ENCODE peak calls at places on chromosomes 6 and 20, in six cellular contexts. X, P, U, K, B and F are unnamed samples.

GRCh38 chr6:151239603-151240035 is at the start of gene AKAP12:
- DNase-seq in X (peak), P (peak), U (peak), K (no peak), B (no peak), F (peak)

GRCh38 chr6:48084201-48084600 is 26.8 kb downstream of the PTCHD4 start:
- DNase-seq in X (no peak), P (no peak), U (peak), K (no peak), B (no peak), F (peak)

GRCh38 chr6:26197736-26198625 is 110.8 kb downstream of the HFE start:
- DNase-seq in X (no peak), P (no peak), U (peak), K (no peak), B (no peak), F (no peak)

GRCh38 chr6:166515072-166515810 is 71.2 kb downstream of the RAMACL start:
- DNase-seq in X (no peak), P (peak), U (peak), K (no peak), B (peak), F (peak)

GRCh38 chr6:105459884-105460283 is 57.0 kb upstream of the PREP start:
- DNase-seq in X (no peak), P (no peak), U (peak), K (no peak), B (peak), F (peak)

GRCh38 chr6:122049341-122049740 is 350.1 kb upstream of the HSF2 start:
- DNase-seq in X (peak), P (no peak), U (no peak), K (no peak), B (no peak), F (no peak)

GRCh38 chr20:22503577-22503976 is 80.8 kb downstream of the FOXA2 start:
- DNase-seq in X (no peak), P (no peak), U (no peak), K (no peak), B (no peak), F (no peak)

GRCh38 chr6:156662025-156662445 is 115.1 kb upstream of the ARID1B start:
- DNase-seq in X (no peak), P (peak), U (no peak), K (no peak), B (peak), F (peak)

GRCh38 chr6:130466052-130466743 is 100.4 kb downstream of the TMEM200A start:
- DNase-seq in X (no peak), P (no peak), U (no peak), K (no peak), B (no peak), F (no peak)

GRCh38 chr6:88368071-88368787 is 202.1 kb upstream of the CNR1 start:
- DNase-seq in X (no peak), P (peak), U (peak), K (no peak), B (no peak), F (peak)

GRCh38 chr6:128124713-128125112 is 223.9 kb upstream of the THEMIS start:
- DNase-seq in X (no peak), P (no peak), U (peak), K (no peak), B (peak), F (peak)

GRCh38 chr6:50087231-50087954 is 37.7 kb upstream of the DEFB112 start:
- DNase-seq in X (no peak), P (no peak), U (peak), K (no peak), B (peak), F (peak)

GRCh38 chr6:150753404-150754184 is 111.9 kb upstream of the MTHFD1L start:
- DNase-seq in X (no peak), P (no peak), U (no peak), K (no peak), B (no peak), F (no peak)

GRCh38 chr6:84274856-84275255 is 47.4 kb upstream of the CEP162 start:
- DNase-seq in X (no peak), P (no peak), U (no peak), K (no peak), B (no peak), F (no peak)

GRCh38 chr6:75467906-75468460 is 25.6 kb downstream of the FILIP1 start:
- DNase-seq in X (no peak), P (no peak), U (no peak), K (no peak), B (no peak), F (no peak)

GRCh38 chr6:131303338-131303954 is 168.2 kb downstream of the AKAP7 start:
- DNase-seq in X (no peak), P (no peak), U (no peak), K (no peak), B (no peak), F (no peak)

GRCh38 chr20:21705466-21706344 is at the start of gene PAX1:
- DNase-seq in X (no peak), P (no peak), U (no peak), K (no peak), B (no peak), F (no peak)

GRCh38 chr6:119170427-119171407 is 92.3 kb upstream of the FAM184A start:
- DNase-seq in X (no peak), P (no peak), U (peak), K (no peak), B (no peak), F (peak)

GRCh38 chr20:17943343-17943742 is 25.3 kb downstream of the SNX5 start:
- DNase-seq in X (no peak), P (no peak), U (no peak), K (no peak), B (no peak), F (no peak)

GRCh38 chr20:7770578-7770977 is 169.7 kb downstream of the HAO1 start:
- DNase-seq in X (no peak), P (no peak), U (peak), K (no peak), B (no peak), F (no peak)

GRCh38 chr6:169424821-169425240 is 171.2 kb upstream of the THBS2 start:
- DNase-seq in X (peak), P (no peak), U (peak), K (no peak), B (no peak), F (peak)

GRCh38 chr6:111322145-111322544 is 160.9 kb downstream of the REV3L start:
- DNase-seq in X (no peak), P (no peak), U (no peak), K (no peak), B (no peak), F (no peak)

GRCh38 chr6:140168365-140168764 is 793.9 kb upstream of the CITED2 start:
- DNase-seq in X (no peak), P (no peak), U (no peak), K (no peak), B (no peak), F (no peak)

GRCh38 chr6:57173056-57173885 is 1.1 kb downstream of the BAG2 start:
- DNase-seq in X (peak), P (no peak), U (peak), K (peak), B (peak), F (peak)

GRCh38 chr20:19121463-19121862 is 91.0 kb upstream of the SLC24A3 start:
- DNase-seq in X (no peak), P (no peak), U (no peak), K (no peak), B (no peak), F (no peak)

GRCh38 chr20:64136004-64136710 is 28.1 kb upstream of the MYT1 start:
- DNase-seq in X (peak), P (no peak), U (no peak), K (no peak), B (no peak), F (no peak)

GRCh38 chr20:58179432-58180099 is 48.9 kb downstream of the ANKRD60 start:
- DNase-seq in X (peak), P (no peak), U (peak), K (peak), B (peak), F (peak)

GRCh38 chr20:41391587-41392001 is 25.0 kb upstream of the EMILIN3 start:
- DNase-seq in X (no peak), P (no peak), U (no peak), K (no peak), B (no peak), F (no peak)

GRCh38 chr6:70474751-70475150 is 61.4 kb downstream of the FAM135A start:
- DNase-seq in X (no peak), P (peak), U (no peak), K (no peak), B (no peak), F (no peak)

GRCh38 chr6:161411265-161411944 is 137.5 kb upstream of the AGPAT4 start:
- DNase-seq in X (no peak), P (no peak), U (no peak), K (no peak), B (no peak), F (peak)

GRCh38 chr6:137095651-137096238 is 51.0 kb upstream of the IL20RA start:
- DNase-seq in X (no peak), P (no peak), U (no peak), K (no peak), B (no peak), F (no peak)

GRCh38 chr6:44869321-44869897 is 458.7 kb upstream of the RUNX2 start:
- DNase-seq in X (no peak), P (no peak), U (no peak), K (no peak), B (no peak), F (no peak)

GRCh38 chr6:41967312-41968287 is 26.0 kb upstream of the CCND3 start:
- DNase-seq in X (no peak), P (no peak), U (peak), K (no peak), B (peak), F (peak)

GRCh38 chr20:54340667-54341081 is 132.8 kb downstream of the PFDN4 start:
- DNase-seq in X (no peak), P (peak), U (peak), K (no peak), B (no peak), F (peak)

GRCh38 chr6:116485786-116486185 is 24.6 kb downstream of the CALHM6 start:
- DNase-seq in X (no peak), P (peak), U (no peak), K (no peak), B (no peak), F (peak)

GRCh38 chr20:48921883-48922867 is 664 bp downstream of the ARFGEF2 start:
- DNase-seq in X (peak), P (no peak), U (peak), K (no peak), B (peak), F (no peak)

GRCh38 chr20:1830240-1830639 is 65.0 kb upstream of the SIRPA start:
- DNase-seq in X (peak), P (no peak), U (peak), K (no peak), B (peak), F (peak)

GRCh38 chr6:81718126-81718525 is 34.4 kb downstream of the TENT5A start:
- DNase-seq in X (no peak), P (no peak), U (peak), K (no peak), B (no peak), F (peak)

GRCh38 chr6:41518118-41518517 is 28.1 kb upstream of the FOXP4 start:
- DNase-seq in X (no peak), P (no peak), U (no peak), K (no peak), B (no peak), F (no peak)